ENCODE peak calls at places on chromosomes 16 and 17, in four cellular contexts. S, Z, J and H are unnamed samples.

GRCh38 chr16:46629331-46629843 is 8.2 kb upstream of the SHCBP1 start:
- DNase-seq in S (peak), Z (no peak), J (no peak), H (peak)

GRCh38 chr17:64662774-64663367 is 764 bp upstream of the SMURF2 start:
- DNase-seq in S (no peak), Z (no peak), J (no peak), H (no peak)

GRCh38 chr16:78686601-78687000 is 587.1 kb downstream of the WWOX start:
- DNase-seq in S (no peak), Z (no peak), J (no peak), H (no peak)

GRCh38 chr17:7673239-7673638 is 14.1 kb downstream of the TP53 start:
- DNase-seq in S (no peak), Z (peak), J (no peak), H (no peak)

GRCh38 chr16:49947907-49948678 is 76.9 kb upstream of the CNEP1R1 start:
- DNase-seq in S (no peak), Z (no peak), J (no peak), H (no peak)

GRCh38 chr16:12120331-12120981 is 143.9 kb downstream of the SNX29 start:
- DNase-seq in S (peak), Z (no peak), J (no peak), H (no peak)

GRCh38 chr17:58991718-58992331 is 114.9 kb downstream of the TRIM37 start:
- DNase-seq in S (peak), Z (no peak), J (no peak), H (peak)

GRCh38 chr17:48048321-48049140 is at the start of gene NFE2L1:
- DNase-seq in S (peak), Z (peak), J (no peak), H (peak)

GRCh38 chr17:66287911-66288310 is 14.5 kb upstream of the PRKCA start:
- DNase-seq in S (no peak), Z (no peak), J (no peak), H (no peak)

GRCh38 chr17:49352587-49353154 is 9.4 kb downstream of the ZNF652 start:
- DNase-seq in S (no peak), Z (no peak), J (no peak), H (no peak)

GRCh38 chr17:68087851-68088250 is 52.3 kb downstream of the KPNA2 start:
- DNase-seq in S (no peak), Z (no peak), J (no peak), H (no peak)

GRCh38 chr17:7929158-7930029 is at the start of gene KCNAB3:
- DNase-seq in S (peak), Z (peak), J (no peak), H (peak)

GRCh38 chr17:50498021-50498874 is 10.0 kb upstream of the MYCBPAP start:
- DNase-seq in S (no peak), Z (no peak), J (no peak), H (no peak)

GRCh38 chr16:52863000-52863399 is 189.7 kb downstream of the CHD9NB start:
- DNase-seq in S (no peak), Z (no peak), J (no peak), H (no peak)

GRCh38 chr16:3087836-3088235 is 11.3 kb downstream of the ZSCAN10 start:
- DNase-seq in S (no peak), Z (no peak), J (no peak), H (no peak)

GRCh38 chr17:7823581-7824001 is 10.4 kb upstream of the KDM6B start:
- DNase-seq in S (no peak), Z (no peak), J (no peak), H (no peak)

GRCh38 chr17:75995385-75995925 is 5.2 kb upstream of the CDK3 start:
- DNase-seq in S (no peak), Z (no peak), J (no peak), H (no peak)

GRCh38 chr17:61309857-61310256 is 89.8 kb upstream of the TBX2 start:
- DNase-seq in S (peak), Z (no peak), J (no peak), H (peak)

GRCh38 chr17:48173191-48173590 is 65.6 kb downstream of the SNX11 start:
- DNase-seq in S (no peak), Z (no peak), J (no peak), H (no peak)

GRCh38 chr17:27608330-27609230 is 22.4 kb upstream of the LGALS9 start:
- DNase-seq in S (no peak), Z (no peak), J (no peak), H (no peak)

GRCh38 chr17:17112628-17113200 is 70.5 kb downstream of the MPRIP start:
- DNase-seq in S (no peak), Z (no peak), J (no peak), H (no peak)

GRCh38 chr17:4365103-4365627 is 1.3 kb downstream of the UBE2G1 start:
- DNase-seq in S (peak), Z (peak), J (peak), H (peak)

GRCh38 chr16:48432136-48432535 is 46.9 kb upstream of the SIAH1 start:
- DNase-seq in S (no peak), Z (no peak), J (no peak), H (no peak)

GRCh38 chr17:58415371-58416055 is 1.8 kb downstream of the RNF43 start:
- DNase-seq in S (no peak), Z (peak), J (no peak), H (peak)